ENCODE peak calls at places on chromosomes 4 and X, in nine cellular contexts. One of them, this sample, is unnamed.

GRCh38 chr4:3898098-3898497 is 131.9 kb downstream of the ADRA2C start:
- DNase-seq in COR-L47: no peak
- DNase-seq in CD8-positive, alpha-beta T cell: no peak
- DNase-seq in IMR-90: no peak
- DNase-seq in GM06990: no peak
- DNase-seq in activated T-cell treated with anti-CD3 and anti-CD28 coated beads, Interleukin-2, amount 50 U/mL, for 24 hours: no peak
- DNase-seq in brain pericyte: no peak
- DNase-seq in CD4-positive, alpha-beta T cell: no peak
- DNase-seq in omental fat pad: no peak
- DNase-seq in this sample: peak

GRCh38 chr4:97330915-97331314 is 812.4 kb downstream of the STPG2 start:
- DNase-seq in COR-L47: no peak
- DNase-seq in CD8-positive, alpha-beta T cell: no peak
- DNase-seq in IMR-90: no peak
- DNase-seq in GM06990: no peak
- DNase-seq in activated T-cell treated with anti-CD3 and anti-CD28 coated beads, Interleukin-2, amount 50 U/mL, for 24 hours: no peak
- DNase-seq in brain pericyte: no peak
- DNase-seq in CD4-positive, alpha-beta T cell: no peak
- DNase-seq in omental fat pad: no peak
- DNase-seq in this sample: no peak

GRCh38 chr4:182280439-182281111 is 37.4 kb downstream of the TENM3 start:
- DNase-seq in COR-L47: no peak
- DNase-seq in CD8-positive, alpha-beta T cell: no peak
- DNase-seq in IMR-90: peak
- DNase-seq in GM06990: no peak
- DNase-seq in activated T-cell treated with anti-CD3 and anti-CD28 coated beads, Interleukin-2, amount 50 U/mL, for 24 hours: no peak
- DNase-seq in brain pericyte: no peak
- DNase-seq in CD4-positive, alpha-beta T cell: no peak
- DNase-seq in omental fat pad: no peak
- DNase-seq in this sample: no peak

GRCh38 chrX:136540226-136540625 is 8.2 kb downstream of the VGLL1 start:
- DNase-seq in COR-L47: no peak
- DNase-seq in CD8-positive, alpha-beta T cell: no peak
- DNase-seq in IMR-90: no peak
- DNase-seq in GM06990: no peak
- DNase-seq in activated T-cell treated with anti-CD3 and anti-CD28 coated beads, Interleukin-2, amount 50 U/mL, for 24 hours: no peak
- DNase-seq in brain pericyte: no peak
- DNase-seq in CD4-positive, alpha-beta T cell: no peak
- DNase-seq in omental fat pad: no peak
- DNase-seq in this sample: no peak

GRCh38 chrX:152917969-152918579 is 20.2 kb downstream of the ZNF185 start:
- DNase-seq in COR-L47: no peak
- DNase-seq in CD8-positive, alpha-beta T cell: no peak
- DNase-seq in IMR-90: no peak
- DNase-seq in GM06990: no peak
- DNase-seq in activated T-cell treated with anti-CD3 and anti-CD28 coated beads, Interleukin-2, amount 50 U/mL, for 24 hours: no peak
- DNase-seq in brain pericyte: no peak
- DNase-seq in CD4-positive, alpha-beta T cell: no peak
- DNase-seq in omental fat pad: no peak
- DNase-seq in this sample: no peak

GRCh38 chr4:6105311-6105911 is 87.2 kb upstream of the C4orf50 start:
- DNase-seq in COR-L47: no peak
- DNase-seq in CD8-positive, alpha-beta T cell: no peak
- DNase-seq in IMR-90: no peak
- DNase-seq in GM06990: no peak
- DNase-seq in activated T-cell treated with anti-CD3 and anti-CD28 coated beads, Interleukin-2, amount 50 U/mL, for 24 hours: no peak
- DNase-seq in brain pericyte: no peak
- DNase-seq in CD4-positive, alpha-beta T cell: no peak
- DNase-seq in omental fat pad: no peak
- DNase-seq in this sample: no peak

GRCh38 chr4:173538148-173538902 is 8.3 kb upstream of the HAND2 start:
- DNase-seq in COR-L47: peak
- DNase-seq in CD8-positive, alpha-beta T cell: no peak
- DNase-seq in IMR-90: no peak
- DNase-seq in GM06990: no peak
- DNase-seq in activated T-cell treated with anti-CD3 and anti-CD28 coated beads, Interleukin-2, amount 50 U/mL, for 24 hours: peak
- DNase-seq in brain pericyte: no peak
- DNase-seq in CD4-positive, alpha-beta T cell: no peak
- DNase-seq in omental fat pad: no peak
- DNase-seq in this sample: peak

GRCh38 chr4:186204103-186204559 is 12.8 kb downstream of the CYP4V2 start:
- DNase-seq in COR-L47: no peak
- DNase-seq in CD8-positive, alpha-beta T cell: peak
- DNase-seq in IMR-90: peak
- DNase-seq in GM06990: peak
- DNase-seq in activated T-cell treated with anti-CD3 and anti-CD28 coated beads, Interleukin-2, amount 50 U/mL, for 24 hours: no peak
- DNase-seq in brain pericyte: no peak
- DNase-seq in CD4-positive, alpha-beta T cell: peak
- DNase-seq in omental fat pad: no peak
- DNase-seq in this sample: no peak

GRCh38 chr4:187615972-187616371 is 379.6 kb upstream of the ZFP42 start:
- DNase-seq in COR-L47: no peak
- DNase-seq in CD8-positive, alpha-beta T cell: no peak
- DNase-seq in IMR-90: no peak
- DNase-seq in GM06990: no peak
- DNase-seq in activated T-cell treated with anti-CD3 and anti-CD28 coated beads, Interleukin-2, amount 50 U/mL, for 24 hours: no peak
- DNase-seq in brain pericyte: no peak
- DNase-seq in CD4-positive, alpha-beta T cell: no peak
- DNase-seq in omental fat pad: no peak
- DNase-seq in this sample: no peak

GRCh38 chrX:2584216-2584615 is 83.4 kb upstream of the DHRSX start:
- DNase-seq in COR-L47: no peak
- DNase-seq in CD8-positive, alpha-beta T cell: no peak
- DNase-seq in IMR-90: no peak
- DNase-seq in GM06990: no peak
- DNase-seq in activated T-cell treated with anti-CD3 and anti-CD28 coated beads, Interleukin-2, amount 50 U/mL, for 24 hours: no peak
- DNase-seq in brain pericyte: no peak
- DNase-seq in CD4-positive, alpha-beta T cell: no peak
- DNase-seq in omental fat pad: no peak
- DNase-seq in this sample: no peak

GRCh38 chrX:33277046-33277445 is 65.7 kb upstream of the DMD start:
- DNase-seq in COR-L47: no peak
- DNase-seq in CD8-positive, alpha-beta T cell: no peak
- DNase-seq in IMR-90: no peak
- DNase-seq in GM06990: no peak
- DNase-seq in activated T-cell treated with anti-CD3 and anti-CD28 coated beads, Interleukin-2, amount 50 U/mL, for 24 hours: no peak
- DNase-seq in brain pericyte: no peak
- DNase-seq in CD4-positive, alpha-beta T cell: no peak
- DNase-seq in omental fat pad: no peak
- DNase-seq in this sample: no peak

GRCh38 chr4:37561803-37562207 is 124.4 kb downstream of the RELL1 start:
- DNase-seq in COR-L47: peak
- DNase-seq in CD8-positive, alpha-beta T cell: no peak
- DNase-seq in IMR-90: peak
- DNase-seq in GM06990: no peak
- DNase-seq in activated T-cell treated with anti-CD3 and anti-CD28 coated beads, Interleukin-2, amount 50 U/mL, for 24 hours: no peak
- DNase-seq in brain pericyte: no peak
- DNase-seq in CD4-positive, alpha-beta T cell: no peak
- DNase-seq in omental fat pad: no peak
- DNase-seq in this sample: no peak

GRCh38 chrX:47645530-47645929 is 4.8 kb downstream of the ELK1 start:
- DNase-seq in COR-L47: no peak
- DNase-seq in CD8-positive, alpha-beta T cell: no peak
- DNase-seq in IMR-90: no peak
- DNase-seq in GM06990: no peak
- DNase-seq in activated T-cell treated with anti-CD3 and anti-CD28 coated beads, Interleukin-2, amount 50 U/mL, for 24 hours: no peak
- DNase-seq in brain pericyte: no peak
- DNase-seq in CD4-positive, alpha-beta T cell: no peak
- DNase-seq in omental fat pad: no peak
- DNase-seq in this sample: no peak

GRCh38 chrX:45801554-45801953 is 600.9 kb upstream of the DIPK2B start:
- DNase-seq in COR-L47: no peak
- DNase-seq in CD8-positive, alpha-beta T cell: no peak
- DNase-seq in IMR-90: peak
- DNase-seq in GM06990: no peak
- DNase-seq in activated T-cell treated with anti-CD3 and anti-CD28 coated beads, Interleukin-2, amount 50 U/mL, for 24 hours: no peak
- DNase-seq in brain pericyte: no peak
- DNase-seq in CD4-positive, alpha-beta T cell: no peak
- DNase-seq in omental fat pad: no peak
- DNase-seq in this sample: no peak

GRCh38 chr4:161186750-161187149 is 977.0 kb downstream of the FSTL5 start:
- DNase-seq in COR-L47: peak
- DNase-seq in CD8-positive, alpha-beta T cell: no peak
- DNase-seq in IMR-90: no peak
- DNase-seq in GM06990: no peak
- DNase-seq in activated T-cell treated with anti-CD3 and anti-CD28 coated beads, Interleukin-2, amount 50 U/mL, for 24 hours: no peak
- DNase-seq in brain pericyte: no peak
- DNase-seq in CD4-positive, alpha-beta T cell: no peak
- DNase-seq in omental fat pad: no peak
- DNase-seq in this sample: no peak

GRCh38 chr4:185717018-185717726 is 94.8 kb downstream of the SORBS2 start:
- DNase-seq in COR-L47: peak
- DNase-seq in CD8-positive, alpha-beta T cell: no peak
- DNase-seq in IMR-90: no peak
- DNase-seq in GM06990: no peak
- DNase-seq in activated T-cell treated with anti-CD3 and anti-CD28 coated beads, Interleukin-2, amount 50 U/mL, for 24 hours: no peak
- DNase-seq in brain pericyte: no peak
- DNase-seq in CD4-positive, alpha-beta T cell: no peak
- DNase-seq in omental fat pad: no peak
- DNase-seq in this sample: no peak

GRCh38 chr4:129950217-129950616 is 854.3 kb downstream of the C4orf33 start:
- DNase-seq in COR-L47: no peak
- DNase-seq in CD8-positive, alpha-beta T cell: no peak
- DNase-seq in IMR-90: no peak
- DNase-seq in GM06990: no peak
- DNase-seq in activated T-cell treated with anti-CD3 and anti-CD28 coated beads, Interleukin-2, amount 50 U/mL, for 24 hours: no peak
- DNase-seq in brain pericyte: no peak
- DNase-seq in CD4-positive, alpha-beta T cell: no peak
- DNase-seq in omental fat pad: no peak
- DNase-seq in this sample: no peak

This sample was measured in upper lobe of right lung.